ENCODE peak calls at places on chromosomes 11 and 22, in five cellular contexts. One of them, this sample, is unnamed.
A peak's percentile ranks its signal among the peaks of the same experiment; 100 is the strongest.

GRCh38 chr11:102730036-102730815 is 5.5 kb upstream of the MMP8 start:
- DNase-seq in HepG2: no peak
- DNase-seq in endothelial cell of umbilical vein: peak; percentile 90
- DNase-seq in K562: no peak
- DNase-seq in A549: no peak
- DNase-seq in this sample: no peak

GRCh38 chr11:131691558-131692041 is 321.2 kb downstream of the NTM start:
- DNase-seq in endothelial cell of umbilical vein: peak; percentile 34
- DNase-seq in HepG2: no peak
- DNase-seq in K562: peak; percentile 79
- DNase-seq in A549: no peak
- DNase-seq in this sample: no peak

GRCh38 chr11:73258104-73258684 is 13.9 kb upstream of the P2RY6 start:
- DNase-seq in HepG2: no peak
- DNase-seq in endothelial cell of umbilical vein: no peak
- DNase-seq in K562: no peak
- DNase-seq in A549: no peak
- DNase-seq in this sample: no peak

GRCh38 chr11:129225190-129225589 is 33.1 kb upstream of the ARHGAP32 start:
- DNase-seq in A549: no peak
- DNase-seq in endothelial cell of umbilical vein: peak; percentile 27
- DNase-seq in HepG2: no peak
- DNase-seq in K562: no peak
- DNase-seq in this sample: no peak

GRCh38 chr11:28228196-28228595 is 120.0 kb downstream of the METTL15 start:
- DNase-seq in K562: no peak
- DNase-seq in endothelial cell of umbilical vein: peak; percentile 56
- DNase-seq in HepG2: no peak
- DNase-seq in A549: no peak
- DNase-seq in this sample: no peak

GRCh38 chr22:37186228-37186996 is 1.6 kb downstream of the C1QTNF6 start:
- DNase-seq in endothelial cell of umbilical vein: peak; percentile 85
- DNase-seq in HepG2: peak; percentile 64
- DNase-seq in K562: peak; percentile 80
- DNase-seq in A549: peak; percentile 78
- DNase-seq in this sample: peak; percentile 81

GRCh38 chr11:62392944-62393628 is 25.7 kb upstream of the SCGB1A1 start:
- DNase-seq in K562: peak; percentile 73
- DNase-seq in A549: peak; percentile 79
- DNase-seq in HepG2: peak; percentile 55
- DNase-seq in endothelial cell of umbilical vein: no peak
- DNase-seq in this sample: peak; percentile 36

GRCh38 chr11:70376621-70377020 is 21.7 kb upstream of the CTTN start:
- DNase-seq in HepG2: no peak
- DNase-seq in K562: no peak
- DNase-seq in A549: no peak
- DNase-seq in endothelial cell of umbilical vein: no peak
- DNase-seq in this sample: no peak

GRCh38 chr11:77776455-77776854 is 44.1 kb downstream of the RSF1 start:
- DNase-seq in A549: no peak
- DNase-seq in endothelial cell of umbilical vein: peak; percentile 49
- DNase-seq in HepG2: peak; percentile 29
- DNase-seq in K562: no peak
- DNase-seq in this sample: peak; percentile 39

GRCh38 chr22:42365337-42365865 is 66.8 kb downstream of the NFAM1 start:
- DNase-seq in K562: no peak
- DNase-seq in HepG2: no peak
- DNase-seq in A549: no peak
- DNase-seq in endothelial cell of umbilical vein: no peak
- DNase-seq in this sample: no peak

GRCh38 chr11:76695133-76695532 is 24.6 kb upstream of the LRRC32 start:
- DNase-seq in endothelial cell of umbilical vein: no peak
- DNase-seq in A549: no peak
- DNase-seq in K562: no peak
- DNase-seq in HepG2: no peak
- DNase-seq in this sample: peak; percentile 25

GRCh38 chr11:71112454-71112853 is 139.9 kb downstream of the SHANK2 start:
- DNase-seq in K562: no peak
- DNase-seq in A549: no peak
- DNase-seq in HepG2: no peak
- DNase-seq in endothelial cell of umbilical vein: no peak
- DNase-seq in this sample: no peak

GRCh38 chr11:71146846-71147245 is 105.5 kb downstream of the SHANK2 start:
- DNase-seq in endothelial cell of umbilical vein: no peak
- DNase-seq in HepG2: no peak
- DNase-seq in K562: no peak
- DNase-seq in A549: no peak
- DNase-seq in this sample: no peak

GRCh38 chr22:28105396-28105795 is 186.3 kb upstream of the PITPNB start:
- DNase-seq in A549: no peak
- DNase-seq in endothelial cell of umbilical vein: no peak
- DNase-seq in K562: no peak
- DNase-seq in HepG2: no peak
- DNase-seq in this sample: peak; percentile 33

GRCh38 chr11:63240791-63241379 is 2.5 kb downstream of the SLC22A25 start:
- DNase-seq in HepG2: peak; percentile 78
- DNase-seq in A549: no peak
- DNase-seq in endothelial cell of umbilical vein: no peak
- DNase-seq in K562: no peak
- DNase-seq in this sample: no peak

GRCh38 chr11:128741928-128742327 is 48.1 kb downstream of the FLI1 start:
- DNase-seq in A549: no peak
- DNase-seq in K562: no peak
- DNase-seq in HepG2: no peak
- DNase-seq in endothelial cell of umbilical vein: no peak
- DNase-seq in this sample: no peak

DNA sequence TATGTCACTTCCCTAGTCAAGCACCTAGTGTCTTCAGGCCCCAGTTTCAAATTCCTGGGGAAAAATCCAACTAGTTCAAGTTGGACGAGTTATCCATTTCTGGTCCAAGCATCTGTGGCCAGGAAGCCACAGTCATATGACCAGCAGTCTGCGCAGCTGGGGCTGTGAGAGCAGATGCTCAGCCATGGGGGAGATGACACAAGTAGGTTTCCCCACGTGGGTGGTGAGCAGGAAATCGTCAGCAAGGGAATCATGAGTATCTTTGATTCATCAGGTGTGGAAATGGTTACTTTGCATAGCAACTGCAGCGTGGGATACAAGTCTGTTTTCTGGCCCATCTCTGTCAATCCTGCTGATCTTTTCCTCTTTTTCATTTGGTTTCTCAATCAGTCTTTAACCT is 185.3 kb downstream of the C11orf91 start:
- DNase-seq in HepG2: no peak
- DNase-seq in endothelial cell of umbilical vein: no peak
- DNase-seq in K562: no peak
- DNase-seq in A549: no peak
- DNase-seq in this sample: no peak
- TF ChIP-seq MYC in HepG2: no peak
- TF ChIP-seq MYC in endothelial cell of umbilical vein: no peak
- TF ChIP-seq MYC in K562: no peak
- TF ChIP-seq MYC in A549: no peak
- TF ChIP-seq MYC in this sample: no peak

GRCh38 chr11:15107730-15108515 is 6.8 kb upstream of the INSC start:
- DNase-seq in endothelial cell of umbilical vein: no peak
- DNase-seq in K562: no peak
- DNase-seq in A549: no peak
- DNase-seq in HepG2: no peak
- DNase-seq in this sample: no peak
- H3K4me3 ChIP-seq in endothelial cell of umbilical vein: no peak overlapping the region
- H3K4me3 ChIP-seq in K562: no peak overlapping the region
- H3K4me3 ChIP-seq in A549: no peak overlapping the region
- H3K4me3 ChIP-seq in HepG2: no peak overlapping the region
- H3K4me3 ChIP-seq in this sample: no peak overlapping the region

DNA sequence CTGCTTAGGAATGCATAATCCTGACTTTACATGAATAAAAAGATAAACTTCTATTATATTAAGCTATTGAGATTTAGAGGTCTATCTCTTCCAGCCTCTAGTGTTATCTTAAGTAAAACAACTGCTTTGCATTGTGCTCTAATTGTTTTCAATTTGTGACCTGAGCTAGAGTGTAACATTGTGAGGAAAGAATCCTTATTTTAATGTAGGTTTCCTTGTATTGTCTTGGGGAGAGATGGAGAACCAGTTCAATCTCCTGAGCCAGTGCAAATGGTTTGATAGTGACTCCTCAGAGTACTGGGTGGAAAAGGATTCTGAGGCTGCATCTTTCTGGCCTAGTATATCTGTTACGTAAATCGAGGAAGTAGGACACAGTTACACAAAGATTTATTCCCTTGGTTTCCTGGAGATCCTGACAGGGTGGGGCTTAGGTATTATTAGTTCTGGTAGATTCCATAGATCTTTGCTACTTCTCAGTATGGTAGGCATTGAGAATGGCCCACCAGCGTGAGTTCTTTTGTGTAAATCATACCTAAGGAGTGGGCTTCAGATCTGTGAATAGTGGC is 683.5 kb upstream of the CCDC179 start:
- DNase-seq in A549: no peak
- DNase-seq in K562: no peak
- DNase-seq in endothelial cell of umbilical vein: peak; percentile 53
- DNase-seq in HepG2: no peak
- DNase-seq in this sample: no peak
- TF ChIP-seq CTCF in A549: no peak
- TF ChIP-seq CTCF in K562: no peak
- TF ChIP-seq CTCF in endothelial cell of umbilical vein: no peak
- TF ChIP-seq CTCF in HepG2: no peak
- TF ChIP-seq CTCF in this sample: no peak

GRCh38 chr11:17736921-17737817 is 2.6 kb downstream of the KCNC1 start:
- DNase-seq in HepG2: no peak
- DNase-seq in K562: no peak
- DNase-seq in endothelial cell of umbilical vein: no peak
- DNase-seq in A549: no peak
- DNase-seq in this sample: peak; percentile 66

GRCh38 chr11:17734418-17734911 is at the start of gene KCNC1:
- DNase-seq in K562: peak; percentile 48
- DNase-seq in endothelial cell of umbilical vein: peak; percentile 27
- DNase-seq in HepG2: no peak
- DNase-seq in A549: peak; percentile 47
- DNase-seq in this sample: no peak

GRCh38 chr11:17735823-17736772 is 1.5 kb downstream of the KCNC1 start:
- DNase-seq in A549: no peak
- DNase-seq in HepG2: no peak
- DNase-seq in endothelial cell of umbilical vein: no peak
- DNase-seq in K562: no peak
- DNase-seq in this sample: no peak

GRCh38 chr11:17733261-17733660 is 1.3 kb upstream of the KCNC1 start:
- DNase-seq in A549: no peak
- DNase-seq in K562: no peak
- DNase-seq in HepG2: no peak
- DNase-seq in endothelial cell of umbilical vein: no peak
- DNase-seq in this sample: no peak

DNA sequence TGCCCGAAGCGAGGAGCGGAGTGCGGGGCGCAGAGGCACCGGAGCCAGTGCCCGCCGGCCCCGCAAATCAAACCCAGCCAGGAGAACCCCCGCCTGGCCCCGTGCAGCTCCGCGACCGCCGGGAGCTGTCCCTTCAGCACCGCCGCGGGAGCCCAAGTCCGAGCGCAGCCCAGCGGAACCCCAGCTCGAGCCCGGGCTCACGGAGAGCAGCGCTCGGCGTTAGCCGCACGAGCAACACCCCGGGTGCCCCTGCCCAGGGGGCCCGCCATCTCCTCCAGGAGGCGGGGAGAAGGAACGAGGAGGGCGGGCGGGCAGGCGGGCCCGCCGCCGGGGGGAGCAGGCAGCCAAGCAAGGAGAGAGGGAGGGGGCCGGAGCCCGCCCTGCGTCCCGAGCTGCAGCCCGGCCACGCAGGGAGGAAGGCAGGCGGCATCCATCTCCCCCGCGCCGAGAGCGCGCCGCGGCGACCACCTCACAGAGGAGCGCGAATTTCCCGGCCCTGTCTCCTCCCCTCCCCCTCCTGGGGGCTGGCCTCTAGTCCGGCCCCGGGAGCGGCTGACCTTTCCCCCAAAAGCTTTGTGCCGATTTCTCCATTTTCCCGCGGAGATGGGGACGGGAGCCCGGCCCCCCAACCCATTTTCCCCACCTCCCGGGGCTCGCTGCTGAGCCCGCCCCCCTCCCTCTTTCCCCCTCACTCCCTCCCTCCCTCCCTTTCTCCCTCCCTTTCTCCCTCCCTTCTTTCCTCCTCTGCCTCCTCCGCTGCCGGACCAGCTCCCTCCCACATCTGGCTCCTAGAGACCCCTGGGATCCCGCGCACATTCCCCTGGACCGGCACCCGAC is 623 bp downstream of the KCNC1 start:
- DNase-seq in A549: peak; percentile 56
- DNase-seq in endothelial cell of umbilical vein: peak; percentile 66
- DNase-seq in HepG2: peak; percentile 33
- DNase-seq in K562: peak; percentile 68
- DNase-seq in this sample: peak; percentile 64
- TF ChIP-seq MYC in A549: no peak
- TF ChIP-seq MYC in endothelial cell of umbilical vein: no peak
- TF ChIP-seq MYC in HepG2: peak; percentile 29
- TF ChIP-seq MYC in K562: no peak
- TF ChIP-seq MYC in this sample: no peak

GRCh38 chr22:21031545-21032036 is 770 bp downstream of the SLC7A4 start:
- DNase-seq in endothelial cell of umbilical vein: no peak
- DNase-seq in HepG2: no peak
- DNase-seq in A549: no peak
- DNase-seq in K562: no peak
- DNase-seq in this sample: no peak
- H3K4me3 ChIP-seq in endothelial cell of umbilical vein: no peak overlapping the region
- H3K4me3 ChIP-seq in HepG2: no peak overlapping the region
- H3K4me3 ChIP-seq in A549: no peak overlapping the region
- H3K4me3 ChIP-seq in K562: no peak overlapping the region
- H3K4me3 ChIP-seq in this sample: no peak overlapping the region

GRCh38 chr11:8834379-8834778 is 76.6 kb upstream of the AKIP1 start:
- DNase-seq in HepG2: no peak
- DNase-seq in A549: no peak
- DNase-seq in endothelial cell of umbilical vein: peak; percentile 72
- DNase-seq in K562: no peak
- DNase-seq in this sample: no peak
- TF ChIP-seq CTCF in HepG2: no peak
- TF ChIP-seq CTCF in A549: no peak
- TF ChIP-seq CTCF in endothelial cell of umbilical vein: no peak
- TF ChIP-seq CTCF in K562: no peak
- TF ChIP-seq CTCF in this sample: no peak

GRCh38 chr22:20657963-20658362 is 116.0 kb upstream of the SERPIND1 start:
- DNase-seq in A549: no peak
- DNase-seq in K562: peak; percentile 11
- DNase-seq in HepG2: no peak
- DNase-seq in endothelial cell of umbilical vein: no peak
- DNase-seq in this sample: no peak
- TF ChIP-seq MYC in A549: no peak
- TF ChIP-seq MYC in K562: no peak
- TF ChIP-seq MYC in HepG2: no peak
- TF ChIP-seq MYC in endothelial cell of umbilical vein: no peak
- TF ChIP-seq MYC in this sample: no peak

GRCh38 chr22:17944205-17944725 is 80.1 kb downstream of the MICAL3 start:
- DNase-seq in endothelial cell of umbilical vein: no peak
- DNase-seq in A549: no peak
- DNase-seq in HepG2: no peak
- DNase-seq in K562: no peak
- DNase-seq in this sample: no peak
- H3K4me3 ChIP-seq in endothelial cell of umbilical vein: no peak overlapping the region
- H3K4me3 ChIP-seq in A549: no peak overlapping the region
- H3K4me3 ChIP-seq in HepG2: no peak overlapping the region
- H3K4me3 ChIP-seq in K562: no peak overlapping the region
- H3K4me3 ChIP-seq in this sample: no peak overlapping the region

This sample was measured in NB4.